ENCODE peak calls at places on chromosomes 13 and 19, in six cellular contexts. N is ACHN; T is activated T-cell treated with anti-CD3 and anti-CD28 coated beads, Interleukin-2, amount 50 U/mL, for 4 hours; L is GM13976; E is T-helper 1 cell; B is fibroblast of mammary gland. F is an unnamed sample.

GRCh38 chr19:8557637-8558238 is 19.5 kb downstream of the MYO1F start:
- DNase-seq in N (no peak), T (no peak), L (no peak), E (no peak), B (no peak), F (no peak)

GRCh38 chr13:24502567-24503375 is 9.8 kb downstream of the PARP4 start:
- DNase-seq in N (peak), T (no peak), L (no peak), E (no peak), B (peak), F (no peak)

GRCh38 chr19:14517840-14518505 is at the start of gene DNAJB1:
- DNase-seq in N (peak), T (peak), L (peak), E (peak), B (peak), F (no peak)

GRCh38 chr13:52832268-52832667 is 16.2 kb downstream of the PCDH8 start:
- DNase-seq in N (no peak), T (no peak), L (no peak), E (no peak), B (no peak), F (no peak)

GRCh38 chr13:101473458-101473857 is 21.0 kb downstream of the ITGBL1 start:
- DNase-seq in N (peak), T (no peak), L (no peak), E (no peak), B (peak), F (no peak)

GRCh38 chr13:102930566-102930965 is 84.7 kb downstream of the ERCC5 start:
- DNase-seq in N (no peak), T (no peak), L (no peak), E (no peak), B (no peak), F (no peak)

GRCh38 chr19:52689804-52690394 is 44.9 kb downstream of the ZNF611 start:
- DNase-seq in N (no peak), T (peak), L (peak), E (peak), B (no peak), F (no peak)

GRCh38 chr13:25762795-25763377 is 288.9 kb downstream of the SHISA2 start:
- DNase-seq in N (no peak), T (no peak), L (no peak), E (no peak), B (no peak), F (no peak)